ENCODE peak calls at places on chromosomes 12 and 14, in five cellular contexts. One of them, this sample, is unnamed.

GRCh38 chr12:113203852-113204760 is 17.2 kb upstream of the TPCN1 start:
- DNase-seq in HepG2: peak; percentile 12
- DNase-seq in HCT116: no peak
- DNase-seq in H1: no peak
- DNase-seq in GM12878: no peak
- DNase-seq in this sample: no peak

GRCh38 chr14:57390806-57391562 is 598 bp downstream of the NAA30 start:
- DNase-seq in HCT116: no peak
- DNase-seq in HepG2: no peak
- DNase-seq in GM12878: no peak
- DNase-seq in H1: no peak
- DNase-seq in this sample: peak; percentile 47

GRCh38 chr14:102795060-102795925 is 18.0 kb downstream of the TRAF3 start:
- DNase-seq in H1: no peak
- DNase-seq in HCT116: no peak
- DNase-seq in HepG2: peak; percentile 82
- DNase-seq in GM12878: no peak
- DNase-seq in this sample: peak; percentile 87

GRCh38 chr12:67068773-67069450 is 200.2 kb upstream of the CAND1 start:
- DNase-seq in HCT116: no peak
- DNase-seq in H1: peak; percentile 25
- DNase-seq in GM12878: no peak
- DNase-seq in HepG2: peak; percentile 3
- DNase-seq in this sample: peak; percentile 30

GRCh38 chr14:92649934-92650545 is 98.4 kb downstream of the LGMN start:
- DNase-seq in HepG2: no peak
- DNase-seq in H1: no peak
- DNase-seq in GM12878: no peak
- DNase-seq in HCT116: no peak
- DNase-seq in this sample: peak; percentile 74

GRCh38 chr14:89466460-89466859 is 49.4 kb upstream of the FOXN3 start:
- DNase-seq in GM12878: no peak
- DNase-seq in H1: no peak
- DNase-seq in HCT116: no peak
- DNase-seq in HepG2: no peak
- DNase-seq in this sample: no peak

GRCh38 chr12:32307352-32307751 is 92.0 kb upstream of the FGD4 start:
- DNase-seq in HepG2: no peak
- DNase-seq in HCT116: no peak
- DNase-seq in GM12878: no peak
- DNase-seq in H1: no peak
- DNase-seq in this sample: no peak

GRCh38 chr12:16112626-16113560 is 164.6 kb downstream of the SLC15A5 start:
- DNase-seq in HepG2: no peak
- DNase-seq in GM12878: no peak
- DNase-seq in H1: no peak
- DNase-seq in HCT116: no peak
- DNase-seq in this sample: no peak

GRCh38 chr12:54304187-54304810 is 3.5 kb upstream of the NFE2 start:
- DNase-seq in GM12878: no peak
- DNase-seq in HepG2: peak; percentile 85
- DNase-seq in H1: no peak
- DNase-seq in HCT116: no peak
- DNase-seq in this sample: no peak

GRCh38 chr12:14769837-14770494 is 33.3 kb downstream of the WBP11 start:
- DNase-seq in GM12878: peak; percentile 84
- DNase-seq in H1: peak; percentile 61
- DNase-seq in HCT116: peak; percentile 56
- DNase-seq in HepG2: peak; percentile 83
- DNase-seq in this sample: peak; percentile 77

GRCh38 chr12:51326762-51327439 is 2.9 kb upstream of the BIN2 start:
- DNase-seq in HepG2: no peak
- DNase-seq in H1: no peak
- DNase-seq in GM12878: peak; percentile 77
- DNase-seq in HCT116: no peak
- DNase-seq in this sample: peak; percentile 34

GRCh38 chr12:28316067-28316466 is 125.8 kb downstream of the CCDC91 start:
- DNase-seq in HCT116: no peak
- DNase-seq in HepG2: no peak
- DNase-seq in GM12878: no peak
- DNase-seq in H1: no peak
- DNase-seq in this sample: no peak

GRCh38 chr14:71645656-71646055 is 286.6 kb upstream of the RGS6 start:
- DNase-seq in HepG2: no peak
- DNase-seq in HCT116: no peak
- DNase-seq in GM12878: no peak
- DNase-seq in H1: no peak
- DNase-seq in this sample: no peak

GRCh38 chr14:103072595-103073366 is 11.2 kb upstream of the LBHD2 start:
- DNase-seq in HCT116: no peak
- DNase-seq in H1: no peak
- DNase-seq in HepG2: no peak
- DNase-seq in GM12878: no peak
- DNase-seq in this sample: no peak

GRCh38 chr12:21151184-21151583 is 20.2 kb downstream of the SLCO1B1 start:
- DNase-seq in GM12878: no peak
- DNase-seq in HepG2: no peak
- DNase-seq in H1: no peak
- DNase-seq in HCT116: no peak
- DNase-seq in this sample: no peak

GRCh38 chr14:51996148-51996746 is 6.9 kb downstream of the RTRAF start:
- DNase-seq in H1: no peak
- DNase-seq in HepG2: no peak
- DNase-seq in GM12878: no peak
- DNase-seq in HCT116: no peak
- DNase-seq in this sample: peak; percentile 41

GRCh38 chr14:77353469-77354141 is 23.3 kb downstream of the TMED8 start:
- DNase-seq in H1: no peak
- DNase-seq in HepG2: peak; percentile 84
- DNase-seq in HCT116: no peak
- DNase-seq in GM12878: no peak
- DNase-seq in this sample: no peak

GRCh38 chr12:81757731-81758325 is 1.3 kb downstream of the PPFIA2 start:
- DNase-seq in H1: no peak
- DNase-seq in HepG2: no peak
- DNase-seq in HCT116: no peak
- DNase-seq in GM12878: no peak
- DNase-seq in this sample: no peak

GRCh38 chr14:94751321-94751720 is 18.6 kb downstream of the GSC start:
- DNase-seq in HCT116: no peak
- DNase-seq in HepG2: no peak
- DNase-seq in H1: no peak
- DNase-seq in GM12878: no peak
- DNase-seq in this sample: no peak

GRCh38 chr12:95182868-95183415 is 34.3 kb downstream of the FGD6 start:
- DNase-seq in HepG2: no peak
- DNase-seq in H1: no peak
- DNase-seq in HCT116: peak; percentile 92
- DNase-seq in GM12878: no peak
- DNase-seq in this sample: no peak

GRCh38 chr12:122407208-122407607 is 15.3 kb downstream of the CLIP1 start:
- DNase-seq in HCT116: no peak
- DNase-seq in GM12878: no peak
- DNase-seq in H1: no peak
- DNase-seq in HepG2: no peak
- DNase-seq in this sample: no peak

GRCh38 chr12:26292596-26292995 is 97.2 kb downstream of the SSPN start:
- DNase-seq in H1: no peak
- DNase-seq in HCT116: no peak
- DNase-seq in GM12878: no peak
- DNase-seq in HepG2: no peak
- DNase-seq in this sample: no peak

GRCh38 chr14:100589071-100589759 is 2.0 kb upstream of the BEGAIN start:
- DNase-seq in GM12878: no peak
- DNase-seq in H1: no peak
- DNase-seq in HCT116: no peak
- DNase-seq in HepG2: no peak
- DNase-seq in this sample: no peak

GRCh38 chr12:98741229-98741614 is 96.1 kb downstream of the APAF1 start:
- DNase-seq in GM12878: no peak
- DNase-seq in H1: no peak
- DNase-seq in HepG2: no peak
- DNase-seq in HCT116: no peak
- DNase-seq in this sample: no peak

GRCh38 chr12:93526786-93527428 is 45.6 kb upstream of the SOCS2 start:
- DNase-seq in HepG2: peak; percentile 86
- DNase-seq in H1: no peak
- DNase-seq in GM12878: no peak
- DNase-seq in HCT116: peak; percentile 61
- DNase-seq in this sample: peak; percentile 43

GRCh38 chr12:63301311-63301710 is 150.3 kb upstream of the AVPR1A start:
- DNase-seq in H1: no peak
- DNase-seq in GM12878: no peak
- DNase-seq in HepG2: no peak
- DNase-seq in HCT116: no peak
- DNase-seq in this sample: no peak

GRCh38 chr12:106436183-106436582 is 78.6 kb downstream of the POLR3B start:
- DNase-seq in HCT116: no peak
- DNase-seq in HepG2: no peak
- DNase-seq in H1: no peak
- DNase-seq in GM12878: no peak
- DNase-seq in this sample: no peak

GRCh38 chr12:48567731-48568130 is 2.1 kb downstream of the LALBA start:
- DNase-seq in H1: no peak
- DNase-seq in HepG2: no peak
- DNase-seq in GM12878: no peak
- DNase-seq in HCT116: no peak
- DNase-seq in this sample: no peak

GRCh38 chr12:126663304-126664094 is 1598.3 kb downstream of the AACS start:
- DNase-seq in H1: peak; percentile 7
- DNase-seq in HCT116: peak; percentile 32
- DNase-seq in HepG2: peak; percentile 1
- DNase-seq in GM12878: no peak
- DNase-seq in this sample: peak; percentile 49

GRCh38 chr14:71117839-71118743 is 210.8 kb downstream of the PCNX1 start:
- DNase-seq in GM12878: no peak
- DNase-seq in H1: peak; percentile 36
- DNase-seq in HCT116: no peak
- DNase-seq in HepG2: peak; percentile 18
- DNase-seq in this sample: no peak

GRCh38 chr14:89771251-89771650 is 183.3 kb downstream of the EFCAB11 start:
- DNase-seq in GM12878: no peak
- DNase-seq in HepG2: no peak
- DNase-seq in HCT116: no peak
- DNase-seq in H1: no peak
- DNase-seq in this sample: no peak

GRCh38 chr12:93081810-93082165 is 152.7 kb upstream of the EEA1 start:
- DNase-seq in GM12878: no peak
- DNase-seq in HCT116: no peak
- DNase-seq in HepG2: no peak
- DNase-seq in H1: no peak
- DNase-seq in this sample: no peak

GRCh38 chr12:15074351-15074750 is 101.5 kb downstream of the PDE6H start:
- DNase-seq in HepG2: no peak
- DNase-seq in H1: no peak
- DNase-seq in GM12878: no peak
- DNase-seq in HCT116: no peak
- DNase-seq in this sample: no peak

GRCh38 chr12:77742631-77743030 is 88.1 kb upstream of the NAV3 start:
- DNase-seq in GM12878: no peak
- DNase-seq in H1: no peak
- DNase-seq in HCT116: no peak
- DNase-seq in HepG2: peak; percentile 7
- DNase-seq in this sample: no peak
- TF ChIP-seq JUND in GM12878: no peak
- TF ChIP-seq JUND in H1: no peak
- TF ChIP-seq JUND in HCT116: no peak
- TF ChIP-seq JUND in HepG2: no peak
- TF ChIP-seq JUND in this sample: no peak

GRCh38 chr12:108357834-108358579 is 18.9 kb upstream of the CMKLR1 start:
- DNase-seq in HCT116: no peak
- DNase-seq in HepG2: no peak
- DNase-seq in H1: no peak
- DNase-seq in GM12878: no peak
- DNase-seq in this sample: no peak
- TF ChIP-seq JUND in HCT116: no peak
- TF ChIP-seq JUND in HepG2: no peak
- TF ChIP-seq JUND in H1: no peak
- TF ChIP-seq JUND in GM12878: no peak
- TF ChIP-seq JUND in this sample: no peak

GRCh38 chr12:89348894-89349669 is 3.2 kb downstream of the DUSP6 start:
- DNase-seq in HCT116: no peak
- DNase-seq in H1: no peak
- DNase-seq in GM12878: no peak
- DNase-seq in HepG2: no peak
- DNase-seq in this sample: no peak

GRCh38 chr12:89351489-89352241 is 636 bp downstream of the DUSP6 start:
- DNase-seq in HCT116: no peak
- DNase-seq in H1: no peak
- DNase-seq in GM12878: no peak
- DNase-seq in HepG2: no peak
- DNase-seq in this sample: peak; percentile 59

GRCh38 chr12:89350661-89351488 is 1.4 kb downstream of the DUSP6 start:
- DNase-seq in GM12878: no peak
- DNase-seq in H1: no peak
- DNase-seq in HCT116: no peak
- DNase-seq in HepG2: no peak
- DNase-seq in this sample: no peak

GRCh38 chr12:89350260-89350659 is 2.0 kb downstream of the DUSP6 start:
- DNase-seq in HCT116: no peak
- DNase-seq in HepG2: no peak
- DNase-seq in GM12878: no peak
- DNase-seq in H1: no peak
- DNase-seq in this sample: no peak

DNA sequence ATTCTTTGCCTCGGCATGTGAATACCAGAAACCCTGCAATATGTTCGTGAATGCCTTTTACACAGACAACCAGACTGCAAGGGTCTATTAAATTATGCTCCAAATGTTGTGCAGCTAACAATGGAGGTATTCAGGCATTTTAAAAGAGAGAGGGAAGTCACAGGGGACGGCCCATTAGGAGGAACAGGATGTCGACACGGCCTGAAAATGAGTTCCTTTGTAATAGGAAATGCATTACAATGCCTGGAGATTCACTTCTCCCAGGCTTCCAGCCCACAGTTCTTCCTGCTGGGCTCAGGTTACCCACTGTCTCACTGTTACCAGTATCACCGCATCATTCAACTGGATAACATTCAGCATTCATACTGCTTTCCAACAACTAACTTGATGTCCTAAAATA is 2.5 kb downstream of the DUSP6 start:
- DNase-seq in HCT116: no peak
- DNase-seq in HepG2: no peak
- DNase-seq in H1: no peak
- DNase-seq in GM12878: no peak
- DNase-seq in this sample: no peak
- TF ChIP-seq JUND in HCT116: no peak
- TF ChIP-seq JUND in HepG2: no peak
- TF ChIP-seq JUND in H1: no peak
- TF ChIP-seq JUND in GM12878: no peak
- TF ChIP-seq JUND in this sample: no peak

DNA sequence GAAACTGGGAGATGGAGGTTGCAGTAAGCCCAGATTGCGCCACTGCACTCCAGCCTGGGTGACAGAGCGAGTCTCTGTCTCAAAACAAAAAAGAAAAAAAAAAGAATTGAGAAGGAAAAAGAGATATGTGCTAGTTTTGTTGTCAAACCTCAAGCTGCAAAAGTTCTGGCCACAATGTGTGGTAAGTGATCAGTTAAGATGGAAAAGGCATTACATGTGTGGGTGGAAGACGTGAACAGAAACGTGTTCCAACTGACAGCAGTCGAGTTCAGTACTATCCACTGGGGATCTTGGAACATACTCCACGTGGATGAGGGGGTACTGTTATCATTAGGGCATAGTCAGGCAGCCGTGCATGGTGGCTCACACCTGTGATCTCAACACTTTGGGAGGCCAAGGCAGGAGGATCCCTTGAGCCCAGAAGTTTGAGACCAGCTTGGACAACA is 17.3 kb downstream of the GPR68 start:
- DNase-seq in GM12878: no peak
- DNase-seq in HepG2: no peak
- DNase-seq in HCT116: no peak
- DNase-seq in H1: no peak
- DNase-seq in this sample: no peak
- TF ChIP-seq JUND in GM12878: no peak
- TF ChIP-seq JUND in HepG2: no peak
- TF ChIP-seq JUND in HCT116: no peak
- TF ChIP-seq JUND in H1: no peak
- TF ChIP-seq JUND in this sample: no peak